ENCODE peak calls at places on chromosomes 4 and X, in ten cellular contexts. C, L, U, P, W, D, F, K, O and A are unnamed samples.

GRCh38 chrX:64580605-64581004 is 185.4 kb upstream of the MTMR8 start:
- DNase-seq in O (no peak), C (no peak), P (no peak), F (no peak), W (no peak), K (no peak), L (no peak), U (no peak), D (no peak), A (no peak)

GRCh38 chr4:140858897-140859296 is 102.7 kb upstream of the TBC1D9 start:
- DNase-seq in O (no peak), W (no peak), F (no peak), L (no peak), K (no peak), P (no peak), C (no peak), D (no peak), U (no peak), A (no peak)

GRCh38 chr4:126915999-126916625 is 716.6 kb upstream of the INTU start:
- DNase-seq in K (no peak), L (no peak), U (no peak), O (no peak), W (no peak), D (no peak), C (no peak), P (no peak), F (no peak), A (peak; percentile 4)

GRCh38 chrX:151754042-151754419 is 19.5 kb downstream of the CNGA2 start:
- DNase-seq in L (no peak), W (no peak), O (peak; percentile 11), U (peak; percentile 73), F (no peak), P (no peak), K (no peak), C (no peak), D (no peak), A (peak; percentile 88)

GRCh38 chrX:95325185-95325584 is 1359.5 kb upstream of the DIAPH2 start:
- DNase-seq in L (no peak), F (no peak), W (no peak), O (no peak), K (no peak), P (no peak), C (no peak), U (no peak), D (no peak), A (no peak)

GRCh38 chr4:24686866-24687672 is 102.7 kb upstream of the DHX15 start:
- DNase-seq in D (no peak), P (no peak), F (no peak), U (no peak), C (peak; percentile 18), L (peak; percentile 30), W (no peak), O (peak; percentile 21), K (no peak), A (peak; percentile 52)

GRCh38 chrX:24200133-24200532 is 50.6 kb downstream of the ZFX start:
- DNase-seq in U (no peak), K (no peak), P (no peak), C (no peak), F (no peak), D (no peak), O (no peak), L (no peak), W (no peak), A (no peak)

GRCh38 chrX:152913354-152913753 is 15.5 kb downstream of the ZNF185 start:
- DNase-seq in K (no peak), O (no peak), F (no peak), D (no peak), W (no peak), L (no peak), C (no peak), P (no peak), U (no peak), A (no peak)

GRCh38 chr4:145071560-145071959 is 26.4 kb downstream of the ANAPC10 start:
- DNase-seq in F (no peak), L (no peak), C (no peak), D (no peak), P (no peak), O (no peak), K (no peak), W (no peak), U (no peak), A (no peak)

GRCh38 chr4:30837131-30837539 is 117.0 kb downstream of the PCDH7 start:
- DNase-seq in W (no peak), D (no peak), K (no peak), P (no peak), O (peak; percentile 48), F (no peak), C (peak; percentile 35), U (no peak), L (no peak), A (peak; percentile 13)

GRCh38 chr4:16890651-16891050 is 7.8 kb downstream of the LDB2 start:
- DNase-seq in D (no peak), K (no peak), P (no peak), F (no peak), U (no peak), W (no peak), L (no peak), O (no peak), C (no peak), A (no peak)

GRCh38 chr4:101187837-101188236 is 159.5 kb downstream of the PPP3CA start:
- DNase-seq in D (no peak), U (no peak), O (no peak), P (no peak), F (no peak), L (no peak), W (no peak), K (no peak), C (no peak), A (peak; percentile 43)

GRCh38 chr4:1418494-1419285 is 12.4 kb upstream of the NKX1-1 start:
- DNase-seq in O (no peak), D (peak; percentile 2), P (no peak), C (no peak), F (no peak), W (no peak), L (no peak), U (no peak), K (no peak), A (no peak)

GRCh38 chrX:57929373-57929772 is 19.1 kb upstream of the ZXDA start:
- DNase-seq in K (no peak), C (no peak), U (no peak), W (no peak), D (no peak), F (no peak), O (no peak), L (no peak), P (no peak), A (peak; percentile 40)

GRCh38 chr4:118036336-118036735 is 2.0 kb downstream of the NDST3 start:
- DNase-seq in L (no peak), O (no peak), F (no peak), C (no peak), D (no peak), W (no peak), P (no peak), K (no peak), U (no peak), A (no peak)

GRCh38 chr4:1866095-1866755 is 5.0 kb upstream of the NSD2 start:
- DNase-seq in C (no peak), K (no peak), L (no peak), U (no peak), D (no peak), F (no peak), W (no peak), O (no peak), P (no peak), A (no peak)

GRCh38 chr4:82775243-82775642 is 23.4 kb downstream of the SCD5 start:
- DNase-seq in O (no peak), K (no peak), U (no peak), P (no peak), F (no peak), C (no peak), W (no peak), L (no peak), D (no peak), A (no peak)

GRCh38 chr4:181582595-181582994 is 660.6 kb upstream of the TENM3 start:
- DNase-seq in L (no peak), C (no peak), U (no peak), P (no peak), W (no peak), K (no peak), F (no peak), D (no peak), O (no peak), A (no peak)

GRCh38 chr4:177047070-177047850 is 254.5 kb upstream of the VEGFC start:
- DNase-seq in C (peak; percentile 65), W (peak; percentile 19), K (peak; percentile 13), P (peak; percentile 19), L (peak; percentile 50), O (peak; percentile 56), D (peak; percentile 52), F (no peak), U (peak; percentile 73), A (peak; percentile 87)

GRCh38 chrX:119236599-119237525 is 777 bp downstream of the PGRMC1 start:
- DNase-seq in L (peak; percentile 19), U (peak; percentile 28), O (no peak), K (peak; percentile 6), P (no peak), W (peak; percentile 11), C (no peak), F (no peak), D (peak; percentile 23), A (peak; percentile 25)

GRCh38 chr4:89829470-89830138 is 7.4 kb downstream of the SNCA start:
- DNase-seq in U (no peak), K (peak; percentile 13), D (peak; percentile 26), W (peak; percentile 62), P (peak; percentile 7), F (no peak), C (no peak), O (no peak), L (peak; percentile 40), A (no peak)

GRCh38 chr4:17597517-17597916 is 16.9 kb upstream of the MED28 start:
- DNase-seq in C (no peak), U (peak; percentile 28), L (no peak), F (no peak), D (no peak), K (no peak), O (peak; percentile 21), W (no peak), P (no peak), A (peak; percentile 35)

GRCh38 chr4:151407466-151408379 is 1.3 kb upstream of the FHIP1A start:
- DNase-seq in O (no peak), F (no peak), D (peak; percentile 34), P (no peak), L (peak; percentile 70), C (no peak), W (peak; percentile 14), U (peak; percentile 19), K (no peak), A (no peak)

GRCh38 chrX:110188701-110189558 is 129.0 kb downstream of the AMMECR1 start:
- DNase-seq in D (no peak), O (no peak), F (no peak), C (no peak), L (no peak), K (no peak), U (no peak), P (no peak), W (no peak), A (no peak)

GRCh38 chrX:139930923-139931645 is 1.8 kb downstream of the ATP11C start:
- DNase-seq in F (no peak), W (peak; percentile 6), P (no peak), D (peak; percentile 27), O (no peak), L (peak; percentile 20), K (no peak), U (peak; percentile 19), C (no peak), A (peak; percentile 30)

GRCh38 chrX:25300994-25301393 is 285.2 kb upstream of the ARX start:
- DNase-seq in C (no peak), L (no peak), D (no peak), O (no peak), W (no peak), U (peak; percentile 23), K (no peak), F (no peak), P (no peak), A (no peak)

GRCh38 chrX:12403474-12404082 is 265.3 kb downstream of the FRMPD4 start:
- DNase-seq in C (no peak), F (no peak), W (no peak), O (no peak), D (no peak), L (no peak), K (no peak), U (no peak), P (no peak), A (no peak)

GRCh38 chr4:1194028-1194900 is 21.9 kb upstream of the SPON2 start:
- DNase-seq in D (peak; percentile 86), K (no peak), F (no peak), P (no peak), U (no peak), C (no peak), O (no peak), W (no peak), L (no peak), A (no peak)